ENCODE peak calls at places on chromosomes 2 and 18, in seven cellular contexts. H, O, B, N, J, D and V are unnamed samples.

GRCh38 chr2:156648522-156648921 is 212.3 kb downstream of the GPD2 start:
- DNase-seq in B (no peak), O (no peak), N (no peak), D (no peak), H (no peak), J (no peak), V (no peak)

GRCh38 chr2:62705007-62705829 is at the start of gene EHBP1:
- DNase-seq in N (peak; percentile 100), J (peak; percentile 100), H (peak; percentile 99), O (peak; percentile 96), B (peak; percentile 99), D (peak; percentile 98), V (peak; percentile 99)

GRCh38 chr2:28896906-28897305 is 2.4 kb downstream of the WDR43 start:
- DNase-seq in J (peak; percentile 44), O (no peak), N (peak; percentile 58), B (no peak), H (no peak), D (no peak), V (peak; percentile 19)

GRCh38 chr2:140586379-140586778 is 1544.4 kb downstream of the LRP1B start:
- DNase-seq in O (no peak), N (peak; percentile 13), B (peak; percentile 57), H (no peak), D (peak; percentile 60), J (peak; percentile 65), V (no peak)

GRCh38 chr2:158120664-158121063 is 19.0 kb downstream of the UPP2 start:
- DNase-seq in N (no peak), H (no peak), O (no peak), B (no peak), D (no peak), J (no peak), V (no peak)

GRCh38 chr2:85811850-85812735 is 58.3 kb downstream of the ATOH8 start:
- DNase-seq in N (no peak), O (no peak), B (no peak), H (no peak), D (no peak), J (no peak), V (no peak)

GRCh38 chr18:59748628-59749360 is 51.6 kb upstream of the CCBE1 start:
- DNase-seq in N (peak; percentile 94), J (peak; percentile 80), H (no peak), O (no peak), D (no peak), B (no peak), V (no peak)

GRCh38 chr18:26575865-26576217 is 27.5 kb upstream of the KCTD1 start:
- DNase-seq in D (no peak), H (no peak), N (no peak), B (no peak), J (no peak), O (peak; percentile 29), V (no peak)

GRCh38 chr18:79916128-79916494 is 35.3 kb downstream of the SLC66A2 start:
- DNase-seq in B (no peak), H (no peak), D (no peak), O (no peak), N (no peak), J (no peak), V (no peak)

GRCh38 chr18:58315739-58316215 is 271.8 kb downstream of the NEDD4L start:
- DNase-seq in H (peak; percentile 41), J (peak; percentile 65), B (no peak), D (no peak), O (no peak), N (no peak), V (no peak)

GRCh38 chr18:75658330-75658729 is 230.8 kb upstream of the SMIM21 start:
- DNase-seq in B (no peak), J (no peak), H (no peak), D (no peak), N (no peak), O (no peak), V (no peak)

GRCh38 chr2:25567406-25567805 is 106.0 kb downstream of the DTNB start:
- DNase-seq in N (peak; percentile 62), H (no peak), B (no peak), O (no peak), D (peak; percentile 78), J (peak; percentile 53), V (peak; percentile 14)

GRCh38 chr2:12340164-12340563 is 376.6 kb upstream of the TRIB2 start:
- DNase-seq in N (peak; percentile 80), B (no peak), J (peak; percentile 38), O (no peak), H (no peak), D (no peak), V (no peak)

GRCh38 chr2:200483729-200484198 is 26.1 kb downstream of the KCTD18 start:
- DNase-seq in H (no peak), D (peak; percentile 71), B (peak; percentile 69), O (peak; percentile 1), J (peak; percentile 19), N (no peak), V (peak; percentile 63)

GRCh38 chr2:195695002-195695631 is 38.1 kb downstream of the SLC39A10 start:
- DNase-seq in O (no peak), H (no peak), J (peak; percentile 13), D (no peak), B (no peak), N (no peak), V (no peak)

GRCh38 chr2:40274284-40274683 is 177.6 kb downstream of the SLC8A1 start:
- DNase-seq in N (no peak), B (no peak), J (no peak), D (no peak), H (no peak), O (no peak), V (no peak)

GRCh38 chr2:109562421-109562820 is 51.3 kb downstream of the SEPTIN10 start:
- DNase-seq in J (peak; percentile 28), D (no peak), O (no peak), H (no peak), B (no peak), N (no peak), V (no peak)

GRCh38 chr2:22855081-22855480 is 529.9 kb upstream of the KLHL29 start:
- DNase-seq in B (no peak), H (no peak), J (no peak), D (no peak), N (no peak), O (no peak), V (no peak)

GRCh38 chr18:10851824-10852225 is 297.5 kb downstream of the PIEZO2 start:
- DNase-seq in D (peak; percentile 81), J (peak; percentile 59), B (no peak), H (no peak), N (peak; percentile 58), O (no peak), V (peak; percentile 63)

GRCh38 chr2:25314514-25315315 is 27.0 kb downstream of the DNMT3A start:
- DNase-seq in J (no peak), N (no peak), D (peak; percentile 27), O (peak; percentile 74), H (peak; percentile 88), B (peak; percentile 59), V (peak; percentile 33)

GRCh38 chr2:11343626-11344341 is 652 bp downstream of the ROCK2 start:
- DNase-seq in B (peak; percentile 58), N (no peak), O (peak; percentile 42), D (peak; percentile 68), H (peak; percentile 57), J (peak; percentile 32), V (peak; percentile 66)

GRCh38 chr2:86622878-86623548 is 652 bp downstream of the RNF103 start:
- DNase-seq in D (peak; percentile 62), N (no peak), H (peak; percentile 64), B (peak; percentile 66), J (peak; percentile 11), O (no peak), V (peak; percentile 64)

GRCh38 chr18:44518091-44518490 is 162.6 kb upstream of the SETBP1 start:
- DNase-seq in B (no peak), O (no peak), J (no peak), D (no peak), N (no peak), H (no peak), V (no peak)

GRCh38 chr2:218079943-218080913 is 11.2 kb downstream of the RUFY4 start:
- DNase-seq in B (no peak), O (peak; percentile 4), D (no peak), J (no peak), N (no peak), H (no peak), V (no peak)

GRCh38 chr18:35756506-35757117 is 175.1 kb downstream of the GALNT1 start:
- DNase-seq in H (peak; percentile 71), N (peak; percentile 57), D (peak; percentile 78), O (peak; percentile 76), J (peak; percentile 64), B (peak; percentile 67), V (peak; percentile 65)

GRCh38 chr2:38122344-38122743 is 46.4 kb upstream of the CYP1B1 start:
- DNase-seq in J (no peak), H (peak; percentile 52), N (peak; percentile 62), O (no peak), D (no peak), B (no peak), V (no peak)

GRCh38 chr2:106638043-106638442 is 150.9 kb downstream of the CD8B2 start:
- DNase-seq in D (peak; percentile 33), B (no peak), O (peak; percentile 65), H (no peak), J (no peak), N (peak; percentile 20), V (peak; percentile 11)

GRCh38 chr18:75282746-75283145 is 72.1 kb downstream of the TSHZ1 start:
- DNase-seq in O (no peak), N (no peak), B (no peak), J (no peak), H (no peak), D (no peak), V (no peak)

GRCh38 chr2:6813573-6813972 is 52.1 kb downstream of the CMPK2 start:
- DNase-seq in O (no peak), H (no peak), B (no peak), J (no peak), N (no peak), D (no peak), V (no peak)

GRCh38 chr2:230877131-230877736 is 12.5 kb downstream of the ITM2C start:
- DNase-seq in H (no peak), J (no peak), O (no peak), B (no peak), D (no peak), N (no peak), V (no peak)

GRCh38 chr2:136874258-136874657 is 108.9 kb downstream of the THSD7B start:
- DNase-seq in B (peak; percentile 24), H (no peak), N (peak; percentile 11), J (peak; percentile 15), O (no peak), D (peak; percentile 48), V (no peak)

GRCh38 chr18:73258375-73259087 is 390.7 kb upstream of the NETO1 start:
- DNase-seq in J (no peak), O (no peak), H (no peak), B (no peak), D (no peak), N (no peak), V (peak; percentile 40)

GRCh38 chr2:85936421-85937068 is 47.8 kb upstream of the ST3GAL5 start:
- DNase-seq in O (no peak), B (no peak), J (peak; percentile 86), D (no peak), N (no peak), H (peak; percentile 18), V (no peak)

GRCh38 chr2:96594701-96595152 is 43.4 kb downstream of the KANSL3 start:
- DNase-seq in O (no peak), N (no peak), J (no peak), D (no peak), B (no peak), H (no peak), V (no peak)

GRCh38 chr2:96859338-96859649 is 1.5 kb upstream of the ANKRD39 start:
- DNase-seq in O (no peak), B (no peak), J (no peak), D (no peak), H (peak; percentile 80), N (no peak), V (no peak)